ENCODE peak calls at places on chromosomes 13 and 19, in ten cellular contexts. One of them, this sample, is unnamed.

GRCh38 chr13:44972956-44973581 is 16.2 kb downstream of the NUFIP1 start:
- DNase-seq in activated CD8-positive, alpha-beta memory T cell treated with anti-CD3 and anti-CD28 coated beads for 48 hours: no peak
- DNase-seq in stimulated activated CD4-positive, alpha-beta T cell treated with anti-CD3 and anti-CD28 coated beads, TNF-alpha, amount 100 ng/mL, for 24 hours: no peak
- DNase-seq in GM23338: peak
- DNase-seq in posterior cingulate gyrus: no peak
- DNase-seq in A549: peak
- DNase-seq in AG09319: no peak
- DNase-seq in T follicular helper cell: no peak
- DNase-seq in brain pericyte: no peak
- DNase-seq in activated CD4-positive, alpha-beta T cell treated with anti-CD3 and anti-CD28 coated beads for 36 hours: no peak
- DNase-seq in this sample: peak

GRCh38 chr13:49220856-49221614 is 897 bp downstream of the MLNR start:
- DNase-seq in posterior cingulate gyrus: no peak
- DNase-seq in A549: no peak
- DNase-seq in brain pericyte: no peak
- DNase-seq in activated CD8-positive, alpha-beta memory T cell treated with anti-CD3 and anti-CD28 coated beads for 48 hours: no peak
- DNase-seq in GM23338: peak
- DNase-seq in T follicular helper cell: no peak
- DNase-seq in AG09319: no peak
- DNase-seq in activated CD4-positive, alpha-beta T cell treated with anti-CD3 and anti-CD28 coated beads for 36 hours: peak
- DNase-seq in stimulated activated CD4-positive, alpha-beta T cell treated with anti-CD3 and anti-CD28 coated beads, TNF-alpha, amount 100 ng/mL, for 24 hours: no peak
- DNase-seq in this sample: no peak

GRCh38 chr13:36163809-36164308 is 32.7 kb upstream of the DCLK1 start:
- DNase-seq in T follicular helper cell: no peak
- DNase-seq in GM23338: peak
- DNase-seq in stimulated activated CD4-positive, alpha-beta T cell treated with anti-CD3 and anti-CD28 coated beads, TNF-alpha, amount 100 ng/mL, for 24 hours: no peak
- DNase-seq in activated CD4-positive, alpha-beta T cell treated with anti-CD3 and anti-CD28 coated beads for 36 hours: no peak
- DNase-seq in posterior cingulate gyrus: no peak
- DNase-seq in A549: no peak
- DNase-seq in AG09319: peak
- DNase-seq in brain pericyte: peak
- DNase-seq in activated CD8-positive, alpha-beta memory T cell treated with anti-CD3 and anti-CD28 coated beads for 48 hours: no peak
- DNase-seq in this sample: no peak

GRCh38 chr19:13742756-13743155 is 21.6 kb upstream of the MRI1 start:
- DNase-seq in activated CD8-positive, alpha-beta memory T cell treated with anti-CD3 and anti-CD28 coated beads for 48 hours: no peak
- DNase-seq in activated CD4-positive, alpha-beta T cell treated with anti-CD3 and anti-CD28 coated beads for 36 hours: no peak
- DNase-seq in A549: no peak
- DNase-seq in stimulated activated CD4-positive, alpha-beta T cell treated with anti-CD3 and anti-CD28 coated beads, TNF-alpha, amount 100 ng/mL, for 24 hours: no peak
- DNase-seq in T follicular helper cell: no peak
- DNase-seq in GM23338: no peak
- DNase-seq in posterior cingulate gyrus: no peak
- DNase-seq in AG09319: no peak
- DNase-seq in brain pericyte: no peak
- DNase-seq in this sample: no peak

GRCh38 chr13:79030513-79030912 is 371.6 kb upstream of the OBI1 start:
- DNase-seq in T follicular helper cell: no peak
- DNase-seq in A549: no peak
- DNase-seq in AG09319: no peak
- DNase-seq in stimulated activated CD4-positive, alpha-beta T cell treated with anti-CD3 and anti-CD28 coated beads, TNF-alpha, amount 100 ng/mL, for 24 hours: no peak
- DNase-seq in posterior cingulate gyrus: no peak
- DNase-seq in activated CD8-positive, alpha-beta memory T cell treated with anti-CD3 and anti-CD28 coated beads for 48 hours: no peak
- DNase-seq in GM23338: no peak
- DNase-seq in activated CD4-positive, alpha-beta T cell treated with anti-CD3 and anti-CD28 coated beads for 36 hours: no peak
- DNase-seq in brain pericyte: no peak
- DNase-seq in this sample: no peak

GRCh38 chr13:111312944-111313590 is 7.4 kb upstream of the TEX29 start:
- DNase-seq in activated CD4-positive, alpha-beta T cell treated with anti-CD3 and anti-CD28 coated beads for 36 hours: no peak
- DNase-seq in brain pericyte: no peak
- DNase-seq in posterior cingulate gyrus: no peak
- DNase-seq in GM23338: no peak
- DNase-seq in AG09319: no peak
- DNase-seq in A549: no peak
- DNase-seq in activated CD8-positive, alpha-beta memory T cell treated with anti-CD3 and anti-CD28 coated beads for 48 hours: no peak
- DNase-seq in stimulated activated CD4-positive, alpha-beta T cell treated with anti-CD3 and anti-CD28 coated beads, TNF-alpha, amount 100 ng/mL, for 24 hours: no peak
- DNase-seq in T follicular helper cell: no peak
- DNase-seq in this sample: no peak

GRCh38 chr13:110446570-110446880 is 115.0 kb downstream of the RAB20 start:
- DNase-seq in activated CD4-positive, alpha-beta T cell treated with anti-CD3 and anti-CD28 coated beads for 36 hours: no peak
- DNase-seq in brain pericyte: no peak
- DNase-seq in stimulated activated CD4-positive, alpha-beta T cell treated with anti-CD3 and anti-CD28 coated beads, TNF-alpha, amount 100 ng/mL, for 24 hours: no peak
- DNase-seq in A549: no peak
- DNase-seq in AG09319: no peak
- DNase-seq in GM23338: no peak
- DNase-seq in posterior cingulate gyrus: no peak
- DNase-seq in activated CD8-positive, alpha-beta memory T cell treated with anti-CD3 and anti-CD28 coated beads for 48 hours: no peak
- DNase-seq in T follicular helper cell: no peak
- DNase-seq in this sample: no peak

GRCh38 chr19:18922228-18922985 is 2.9 kb downstream of the DDX49 start:
- DNase-seq in activated CD8-positive, alpha-beta memory T cell treated with anti-CD3 and anti-CD28 coated beads for 48 hours: no peak
- DNase-seq in brain pericyte: no peak
- DNase-seq in GM23338: no peak
- DNase-seq in stimulated activated CD4-positive, alpha-beta T cell treated with anti-CD3 and anti-CD28 coated beads, TNF-alpha, amount 100 ng/mL, for 24 hours: no peak
- DNase-seq in AG09319: no peak
- DNase-seq in A549: no peak
- DNase-seq in activated CD4-positive, alpha-beta T cell treated with anti-CD3 and anti-CD28 coated beads for 36 hours: no peak
- DNase-seq in posterior cingulate gyrus: no peak
- DNase-seq in T follicular helper cell: no peak
- DNase-seq in this sample: no peak

GRCh38 chr13:56700324-56700723 is 440.4 kb upstream of the PRR20A start:
- DNase-seq in activated CD8-positive, alpha-beta memory T cell treated with anti-CD3 and anti-CD28 coated beads for 48 hours: no peak
- DNase-seq in AG09319: no peak
- DNase-seq in GM23338: no peak
- DNase-seq in stimulated activated CD4-positive, alpha-beta T cell treated with anti-CD3 and anti-CD28 coated beads, TNF-alpha, amount 100 ng/mL, for 24 hours: no peak
- DNase-seq in T follicular helper cell: no peak
- DNase-seq in activated CD4-positive, alpha-beta T cell treated with anti-CD3 and anti-CD28 coated beads for 36 hours: no peak
- DNase-seq in posterior cingulate gyrus: no peak
- DNase-seq in A549: peak
- DNase-seq in brain pericyte: no peak
- DNase-seq in this sample: no peak

GRCh38 chr19:19137556-19138109 is 645 bp downstream of the TMEM161A start:
- DNase-seq in stimulated activated CD4-positive, alpha-beta T cell treated with anti-CD3 and anti-CD28 coated beads, TNF-alpha, amount 100 ng/mL, for 24 hours: no peak
- DNase-seq in GM23338: peak
- DNase-seq in posterior cingulate gyrus: no peak
- DNase-seq in A549: no peak
- DNase-seq in T follicular helper cell: no peak
- DNase-seq in activated CD8-positive, alpha-beta memory T cell treated with anti-CD3 and anti-CD28 coated beads for 48 hours: no peak
- DNase-seq in AG09319: no peak
- DNase-seq in brain pericyte: no peak
- DNase-seq in activated CD4-positive, alpha-beta T cell treated with anti-CD3 and anti-CD28 coated beads for 36 hours: no peak
- DNase-seq in this sample: no peak

GRCh38 chr19:17938092-17938845 is 5.5 kb downstream of the CCDC124 start:
- DNase-seq in stimulated activated CD4-positive, alpha-beta T cell treated with anti-CD3 and anti-CD28 coated beads, TNF-alpha, amount 100 ng/mL, for 24 hours: peak
- DNase-seq in GM23338: peak
- DNase-seq in activated CD8-positive, alpha-beta memory T cell treated with anti-CD3 and anti-CD28 coated beads for 48 hours: peak
- DNase-seq in brain pericyte: peak
- DNase-seq in activated CD4-positive, alpha-beta T cell treated with anti-CD3 and anti-CD28 coated beads for 36 hours: peak
- DNase-seq in A549: peak
- DNase-seq in AG09319: peak
- DNase-seq in T follicular helper cell: peak
- DNase-seq in posterior cingulate gyrus: peak
- DNase-seq in this sample: peak

GRCh38 chr19:928471-929259 is 2.8 kb downstream of the ARID3A start:
- DNase-seq in brain pericyte: no peak
- DNase-seq in A549: peak
- DNase-seq in activated CD4-positive, alpha-beta T cell treated with anti-CD3 and anti-CD28 coated beads for 36 hours: no peak
- DNase-seq in GM23338: no peak
- DNase-seq in posterior cingulate gyrus: no peak
- DNase-seq in AG09319: no peak
- DNase-seq in T follicular helper cell: no peak
- DNase-seq in activated CD8-positive, alpha-beta memory T cell treated with anti-CD3 and anti-CD28 coated beads for 48 hours: no peak
- DNase-seq in stimulated activated CD4-positive, alpha-beta T cell treated with anti-CD3 and anti-CD28 coated beads, TNF-alpha, amount 100 ng/mL, for 24 hours: no peak
- DNase-seq in this sample: peak

GRCh38 chr19:11560404-11560988 is 1.5 kb upstream of the ELOF1 start:
- DNase-seq in brain pericyte: no peak
- DNase-seq in T follicular helper cell: peak
- DNase-seq in A549: peak
- DNase-seq in activated CD4-positive, alpha-beta T cell treated with anti-CD3 and anti-CD28 coated beads for 36 hours: peak
- DNase-seq in GM23338: peak
- DNase-seq in activated CD8-positive, alpha-beta memory T cell treated with anti-CD3 and anti-CD28 coated beads for 48 hours: no peak
- DNase-seq in posterior cingulate gyrus: peak
- DNase-seq in stimulated activated CD4-positive, alpha-beta T cell treated with anti-CD3 and anti-CD28 coated beads, TNF-alpha, amount 100 ng/mL, for 24 hours: peak
- DNase-seq in AG09319: peak
- DNase-seq in this sample: peak

GRCh38 chr19:53545271-53546065 is 7.5 kb downstream of the ZNF331 start:
- DNase-seq in A549: peak
- DNase-seq in activated CD8-positive, alpha-beta memory T cell treated with anti-CD3 and anti-CD28 coated beads for 48 hours: no peak
- DNase-seq in T follicular helper cell: no peak
- DNase-seq in stimulated activated CD4-positive, alpha-beta T cell treated with anti-CD3 and anti-CD28 coated beads, TNF-alpha, amount 100 ng/mL, for 24 hours: no peak
- DNase-seq in activated CD4-positive, alpha-beta T cell treated with anti-CD3 and anti-CD28 coated beads for 36 hours: no peak
- DNase-seq in GM23338: peak
- DNase-seq in brain pericyte: no peak
- DNase-seq in AG09319: peak
- DNase-seq in posterior cingulate gyrus: no peak
- DNase-seq in this sample: no peak

GRCh38 chr13:112818040-112818697 is 128.3 kb downstream of the ATP11A start:
- DNase-seq in posterior cingulate gyrus: no peak
- DNase-seq in activated CD4-positive, alpha-beta T cell treated with anti-CD3 and anti-CD28 coated beads for 36 hours: no peak
- DNase-seq in T follicular helper cell: no peak
- DNase-seq in A549: no peak
- DNase-seq in GM23338: no peak
- DNase-seq in activated CD8-positive, alpha-beta memory T cell treated with anti-CD3 and anti-CD28 coated beads for 48 hours: no peak
- DNase-seq in stimulated activated CD4-positive, alpha-beta T cell treated with anti-CD3 and anti-CD28 coated beads, TNF-alpha, amount 100 ng/mL, for 24 hours: no peak
- DNase-seq in brain pericyte: no peak
- DNase-seq in AG09319: no peak
- DNase-seq in this sample: no peak

GRCh38 chr19:30144242-30144758 is 202.3 kb downstream of the URI1 start:
- DNase-seq in AG09319: no peak
- DNase-seq in activated CD8-positive, alpha-beta memory T cell treated with anti-CD3 and anti-CD28 coated beads for 48 hours: no peak
- DNase-seq in brain pericyte: no peak
- DNase-seq in activated CD4-positive, alpha-beta T cell treated with anti-CD3 and anti-CD28 coated beads for 36 hours: no peak
- DNase-seq in GM23338: no peak
- DNase-seq in stimulated activated CD4-positive, alpha-beta T cell treated with anti-CD3 and anti-CD28 coated beads, TNF-alpha, amount 100 ng/mL, for 24 hours: no peak
- DNase-seq in T follicular helper cell: no peak
- DNase-seq in A549: no peak
- DNase-seq in posterior cingulate gyrus: no peak
- DNase-seq in this sample: no peak

GRCh38 chr13:49652691-49653305 is 24.5 kb downstream of the ARL11 start:
- DNase-seq in T follicular helper cell: no peak
- DNase-seq in brain pericyte: no peak
- DNase-seq in stimulated activated CD4-positive, alpha-beta T cell treated with anti-CD3 and anti-CD28 coated beads, TNF-alpha, amount 100 ng/mL, for 24 hours: no peak
- DNase-seq in GM23338: peak
- DNase-seq in AG09319: no peak
- DNase-seq in activated CD4-positive, alpha-beta T cell treated with anti-CD3 and anti-CD28 coated beads for 36 hours: peak
- DNase-seq in activated CD8-positive, alpha-beta memory T cell treated with anti-CD3 and anti-CD28 coated beads for 48 hours: no peak
- DNase-seq in A549: peak
- DNase-seq in posterior cingulate gyrus: no peak
- DNase-seq in this sample: no peak

GRCh38 chr13:58165617-58166016 is 534.1 kb downstream of the PCDH17 start:
- DNase-seq in activated CD8-positive, alpha-beta memory T cell treated with anti-CD3 and anti-CD28 coated beads for 48 hours: no peak
- DNase-seq in posterior cingulate gyrus: no peak
- DNase-seq in GM23338: no peak
- DNase-seq in A549: no peak
- DNase-seq in AG09319: no peak
- DNase-seq in stimulated activated CD4-positive, alpha-beta T cell treated with anti-CD3 and anti-CD28 coated beads, TNF-alpha, amount 100 ng/mL, for 24 hours: no peak
- DNase-seq in activated CD4-positive, alpha-beta T cell treated with anti-CD3 and anti-CD28 coated beads for 36 hours: no peak
- DNase-seq in brain pericyte: no peak
- DNase-seq in T follicular helper cell: no peak
- DNase-seq in this sample: no peak

GRCh38 chr19:246551-246950 is 44.7 kb downstream of the PLPP2 start:
- DNase-seq in posterior cingulate gyrus: peak
- DNase-seq in A549: peak
- DNase-seq in GM23338: peak
- DNase-seq in activated CD4-positive, alpha-beta T cell treated with anti-CD3 and anti-CD28 coated beads for 36 hours: peak
- DNase-seq in T follicular helper cell: peak
- DNase-seq in activated CD8-positive, alpha-beta memory T cell treated with anti-CD3 and anti-CD28 coated beads for 48 hours: no peak
- DNase-seq in stimulated activated CD4-positive, alpha-beta T cell treated with anti-CD3 and anti-CD28 coated beads, TNF-alpha, amount 100 ng/mL, for 24 hours: no peak
- DNase-seq in AG09319: no peak
- DNase-seq in brain pericyte: no peak
- DNase-seq in this sample: no peak

GRCh38 chr19:19514881-19515763 is at the start of gene TSSK6:
- DNase-seq in AG09319: no peak
- DNase-seq in activated CD4-positive, alpha-beta T cell treated with anti-CD3 and anti-CD28 coated beads for 36 hours: no peak
- DNase-seq in posterior cingulate gyrus: no peak
- DNase-seq in GM23338: no peak
- DNase-seq in A549: peak
- DNase-seq in activated CD8-positive, alpha-beta memory T cell treated with anti-CD3 and anti-CD28 coated beads for 48 hours: no peak
- DNase-seq in brain pericyte: no peak
- DNase-seq in stimulated activated CD4-positive, alpha-beta T cell treated with anti-CD3 and anti-CD28 coated beads, TNF-alpha, amount 100 ng/mL, for 24 hours: no peak
- DNase-seq in T follicular helper cell: no peak
- DNase-seq in this sample: no peak

GRCh38 chr13:20590568-20590967 is 23.6 kb downstream of the IFT88 start:
- DNase-seq in posterior cingulate gyrus: no peak
- DNase-seq in GM23338: no peak
- DNase-seq in stimulated activated CD4-positive, alpha-beta T cell treated with anti-CD3 and anti-CD28 coated beads, TNF-alpha, amount 100 ng/mL, for 24 hours: no peak
- DNase-seq in T follicular helper cell: no peak
- DNase-seq in A549: no peak
- DNase-seq in activated CD4-positive, alpha-beta T cell treated with anti-CD3 and anti-CD28 coated beads for 36 hours: no peak
- DNase-seq in brain pericyte: no peak
- DNase-seq in activated CD8-positive, alpha-beta memory T cell treated with anti-CD3 and anti-CD28 coated beads for 48 hours: no peak
- DNase-seq in AG09319: no peak
- DNase-seq in this sample: no peak

GRCh38 chr13:39110518-39111097 is 72.4 kb downstream of the NHLRC3 start:
- DNase-seq in stimulated activated CD4-positive, alpha-beta T cell treated with anti-CD3 and anti-CD28 coated beads, TNF-alpha, amount 100 ng/mL, for 24 hours: no peak
- DNase-seq in activated CD8-positive, alpha-beta memory T cell treated with anti-CD3 and anti-CD28 coated beads for 48 hours: no peak
- DNase-seq in AG09319: no peak
- DNase-seq in A549: no peak
- DNase-seq in activated CD4-positive, alpha-beta T cell treated with anti-CD3 and anti-CD28 coated beads for 36 hours: no peak
- DNase-seq in GM23338: no peak
- DNase-seq in brain pericyte: no peak
- DNase-seq in T follicular helper cell: no peak
- DNase-seq in posterior cingulate gyrus: no peak
- DNase-seq in this sample: no peak

GRCh38 chr19:33676999-33677665 is 55.4 kb downstream of the CHST8 start:
- DNase-seq in stimulated activated CD4-positive, alpha-beta T cell treated with anti-CD3 and anti-CD28 coated beads, TNF-alpha, amount 100 ng/mL, for 24 hours: no peak
- DNase-seq in T follicular helper cell: no peak
- DNase-seq in activated CD8-positive, alpha-beta memory T cell treated with anti-CD3 and anti-CD28 coated beads for 48 hours: no peak
- DNase-seq in GM23338: no peak
- DNase-seq in posterior cingulate gyrus: no peak
- DNase-seq in brain pericyte: no peak
- DNase-seq in activated CD4-positive, alpha-beta T cell treated with anti-CD3 and anti-CD28 coated beads for 36 hours: no peak
- DNase-seq in AG09319: no peak
- DNase-seq in A549: no peak
- DNase-seq in this sample: no peak

GRCh38 chr13:49561064-49561410 is 24.3 kb downstream of the RCBTB1 start:
- DNase-seq in A549: peak
- DNase-seq in activated CD4-positive, alpha-beta T cell treated with anti-CD3 and anti-CD28 coated beads for 36 hours: no peak
- DNase-seq in GM23338: no peak
- DNase-seq in T follicular helper cell: no peak
- DNase-seq in brain pericyte: no peak
- DNase-seq in AG09319: no peak
- DNase-seq in posterior cingulate gyrus: no peak
- DNase-seq in stimulated activated CD4-positive, alpha-beta T cell treated with anti-CD3 and anti-CD28 coated beads, TNF-alpha, amount 100 ng/mL, for 24 hours: no peak
- DNase-seq in activated CD8-positive, alpha-beta memory T cell treated with anti-CD3 and anti-CD28 coated beads for 48 hours: no peak
- DNase-seq in this sample: no peak

GRCh38 chr19:40778865-40779284 is 828 bp downstream of the RAB4B start:
- DNase-seq in activated CD4-positive, alpha-beta T cell treated with anti-CD3 and anti-CD28 coated beads for 36 hours: no peak
- DNase-seq in posterior cingulate gyrus: no peak
- DNase-seq in stimulated activated CD4-positive, alpha-beta T cell treated with anti-CD3 and anti-CD28 coated beads, TNF-alpha, amount 100 ng/mL, for 24 hours: no peak
- DNase-seq in brain pericyte: no peak
- DNase-seq in GM23338: no peak
- DNase-seq in AG09319: no peak
- DNase-seq in T follicular helper cell: no peak
- DNase-seq in A549: no peak
- DNase-seq in activated CD8-positive, alpha-beta memory T cell treated with anti-CD3 and anti-CD28 coated beads for 48 hours: no peak
- DNase-seq in this sample: peak

GRCh38 chr13:100439247-100439955 is 149.2 kb downstream of the GGACT start:
- DNase-seq in A549: peak
- DNase-seq in AG09319: no peak
- DNase-seq in activated CD4-positive, alpha-beta T cell treated with anti-CD3 and anti-CD28 coated beads for 36 hours: no peak
- DNase-seq in GM23338: peak
- DNase-seq in stimulated activated CD4-positive, alpha-beta T cell treated with anti-CD3 and anti-CD28 coated beads, TNF-alpha, amount 100 ng/mL, for 24 hours: no peak
- DNase-seq in posterior cingulate gyrus: no peak
- DNase-seq in activated CD8-positive, alpha-beta memory T cell treated with anti-CD3 and anti-CD28 coated beads for 48 hours: no peak
- DNase-seq in T follicular helper cell: no peak
- DNase-seq in brain pericyte: no peak
- DNase-seq in this sample: peak

GRCh38 chr19:38869160-38869835 is 8.8 kb downstream of the RINL start:
- DNase-seq in GM23338: peak
- DNase-seq in T follicular helper cell: no peak
- DNase-seq in posterior cingulate gyrus: no peak
- DNase-seq in activated CD8-positive, alpha-beta memory T cell treated with anti-CD3 and anti-CD28 coated beads for 48 hours: no peak
- DNase-seq in A549: no peak
- DNase-seq in stimulated activated CD4-positive, alpha-beta T cell treated with anti-CD3 and anti-CD28 coated beads, TNF-alpha, amount 100 ng/mL, for 24 hours: no peak
- DNase-seq in activated CD4-positive, alpha-beta T cell treated with anti-CD3 and anti-CD28 coated beads for 36 hours: peak
- DNase-seq in brain pericyte: no peak
- DNase-seq in AG09319: no peak
- DNase-seq in this sample: peak

GRCh38 chr13:40269086-40269485 is 397.4 kb downstream of the FOXO1 start:
- DNase-seq in T follicular helper cell: no peak
- DNase-seq in GM23338: no peak
- DNase-seq in stimulated activated CD4-positive, alpha-beta T cell treated with anti-CD3 and anti-CD28 coated beads, TNF-alpha, amount 100 ng/mL, for 24 hours: no peak
- DNase-seq in AG09319: no peak
- DNase-seq in brain pericyte: no peak
- DNase-seq in activated CD4-positive, alpha-beta T cell treated with anti-CD3 and anti-CD28 coated beads for 36 hours: no peak
- DNase-seq in posterior cingulate gyrus: no peak
- DNase-seq in A549: no peak
- DNase-seq in activated CD8-positive, alpha-beta memory T cell treated with anti-CD3 and anti-CD28 coated beads for 48 hours: no peak
- DNase-seq in this sample: no peak

This sample was measured in cerebellum.